ENCODE peak calls at places on chromosomes 3 and 15, in nine cellular contexts. M, G, I, N, R, S, C, X and L are unnamed samples.

GRCh38 chr15:32994810-32995424 is 199.6 kb downstream of the FMN1 start:
- DNase-seq in M (no peak), I (no peak), R (peak), S (peak), N (no peak), G (no peak), X (no peak), C (peak), L (no peak)

GRCh38 chr15:56948766-56949105 is 30.3 kb downstream of the TCF12 start:
- DNase-seq in R (no peak), G (no peak), I (no peak), N (no peak), S (peak), C (no peak), M (no peak), X (no peak), L (no peak)

GRCh38 chr15:90225047-90225446 is 8.7 kb downstream of the CIB1 start:
- DNase-seq in R (no peak), G (no peak), X (no peak), N (no peak), M (no peak), S (no peak), I (no peak), C (no peak), L (no peak)

GRCh38 chr3:172201136-172201989 is 162.0 kb downstream of the FNDC3B start:
- DNase-seq in I (peak), S (peak), G (peak), R (peak), C (no peak), X (peak), M (no peak), N (no peak), L (peak)

GRCh38 chr3:25493786-25494185 is 65.7 kb downstream of the RARB start:
- DNase-seq in S (no peak), X (no peak), M (no peak), N (no peak), R (no peak), G (peak), I (no peak), C (no peak), L (no peak)

GRCh38 chr3:105802073-105802706 is 66.6 kb downstream of the CBLB start:
- DNase-seq in I (no peak), N (no peak), X (no peak), R (no peak), C (no peak), M (no peak), G (no peak), S (no peak), L (no peak)

GRCh38 chr3:171333784-171334464 is 126.3 kb downstream of the TNIK start:
- DNase-seq in C (no peak), R (no peak), G (no peak), X (no peak), I (no peak), M (no peak), S (no peak), N (no peak), L (no peak)

GRCh38 chr3:184234224-184234623 is 4.8 kb downstream of the VWA5B2 start:
- DNase-seq in G (peak), I (peak), S (peak), R (peak), N (no peak), X (no peak), C (no peak), M (no peak), L (peak)

GRCh38 chr3:111616417-111617105 is 21.4 kb upstream of the ZBED2 start:
- DNase-seq in N (peak), X (no peak), I (no peak), C (peak), S (no peak), R (peak), G (no peak), M (no peak), L (no peak)

GRCh38 chr3:97793415-97794019 is 28.3 kb upstream of the CRYBG3 start:
- DNase-seq in N (peak), R (peak), C (peak), G (peak), I (no peak), S (peak), X (no peak), M (no peak), L (no peak)

GRCh38 chr15:41585140-41586047 is 26.4 kb downstream of the TYRO3 start:
- DNase-seq in X (no peak), M (peak), N (peak), C (no peak), G (peak), I (peak), S (peak), R (no peak), L (no peak)

GRCh38 chr3:171643033-171643432 is 167.2 kb downstream of the PLD1 start:
- DNase-seq in S (no peak), I (no peak), C (no peak), N (no peak), G (no peak), X (no peak), R (no peak), M (no peak), L (no peak)

GRCh38 chr3:43477600-43477999 is 144.2 kb downstream of the ANO10 start:
- DNase-seq in N (peak), S (no peak), R (no peak), G (no peak), M (no peak), C (no peak), X (no peak), I (peak), L (no peak)

GRCh38 chr3:43473737-43474136 is 148.1 kb downstream of the ANO10 start:
- DNase-seq in G (no peak), R (no peak), I (no peak), S (no peak), C (no peak), N (no peak), X (no peak), M (no peak), L (no peak)

GRCh38 chr3:43481325-43481860 is 140.4 kb downstream of the ANO10 start:
- DNase-seq in N (no peak), M (no peak), S (no peak), G (no peak), X (no peak), R (no peak), I (no peak), C (no peak), L (no peak)

GRCh38 chr3:43473228-43473627 is 148.6 kb downstream of the ANO10 start:
- DNase-seq in C (no peak), M (no peak), S (no peak), N (no peak), R (no peak), I (no peak), G (no peak), X (no peak), L (no peak)

DNA sequence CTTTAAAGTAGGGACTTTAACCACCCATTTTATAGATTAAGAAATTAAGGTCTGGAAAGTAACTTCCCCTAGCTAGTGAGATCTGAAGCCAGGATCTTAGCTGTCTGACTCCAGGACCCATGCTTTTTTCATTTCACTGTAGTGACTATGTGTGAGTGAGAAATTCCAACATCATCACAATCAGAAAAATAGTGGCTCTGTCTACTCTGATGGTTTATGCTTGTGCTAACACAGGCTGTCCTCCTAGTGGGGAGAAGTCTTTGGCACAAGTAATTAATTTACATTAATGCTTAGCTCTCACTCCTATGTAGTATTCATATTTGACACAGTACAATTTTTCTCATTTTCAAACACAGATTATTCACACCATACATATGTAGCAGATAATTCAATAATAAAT is 143.4 kb downstream of the ANO10 start:
- DNase-seq in N (no peak), G (no peak), M (no peak), C (no peak), R (no peak), I (no peak), X (no peak), S (peak), L (no peak)
- TF ChIP-seq CTCF in N (no peak), G (no peak), M (no peak), C (no peak), R (no peak), I (no peak), X (no peak), S (peak), L (no peak)

DNA sequence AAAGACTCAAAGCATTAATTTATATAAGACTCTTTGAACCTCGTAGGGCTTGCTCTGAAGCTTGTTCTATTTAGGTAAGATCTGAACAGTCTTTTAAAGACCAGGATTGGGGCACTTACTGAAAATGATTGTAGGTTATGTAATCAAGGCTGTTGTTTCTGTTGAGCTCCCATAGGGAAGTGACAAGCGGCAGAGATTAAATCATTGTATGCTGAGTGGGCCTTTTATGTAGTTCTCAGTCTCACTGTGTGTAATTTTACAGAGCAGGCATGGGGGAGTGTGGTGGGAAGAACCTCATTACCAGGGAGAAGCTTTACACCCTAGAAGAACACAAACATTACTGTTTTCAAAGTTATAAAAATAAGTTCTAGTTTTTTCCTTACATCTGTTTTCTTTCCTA is 160.0 kb upstream of the SNTN start:
- DNase-seq in R (no peak), X (no peak), I (no peak), S (no peak), M (no peak), N (no peak), C (no peak), G (no peak), L (no peak)
- TF ChIP-seq CTCF in R (no peak), X (no peak), I (no peak), S (no peak), M (no peak), N (no peak), C (no peak), G (no peak), L (no peak)

DNA sequence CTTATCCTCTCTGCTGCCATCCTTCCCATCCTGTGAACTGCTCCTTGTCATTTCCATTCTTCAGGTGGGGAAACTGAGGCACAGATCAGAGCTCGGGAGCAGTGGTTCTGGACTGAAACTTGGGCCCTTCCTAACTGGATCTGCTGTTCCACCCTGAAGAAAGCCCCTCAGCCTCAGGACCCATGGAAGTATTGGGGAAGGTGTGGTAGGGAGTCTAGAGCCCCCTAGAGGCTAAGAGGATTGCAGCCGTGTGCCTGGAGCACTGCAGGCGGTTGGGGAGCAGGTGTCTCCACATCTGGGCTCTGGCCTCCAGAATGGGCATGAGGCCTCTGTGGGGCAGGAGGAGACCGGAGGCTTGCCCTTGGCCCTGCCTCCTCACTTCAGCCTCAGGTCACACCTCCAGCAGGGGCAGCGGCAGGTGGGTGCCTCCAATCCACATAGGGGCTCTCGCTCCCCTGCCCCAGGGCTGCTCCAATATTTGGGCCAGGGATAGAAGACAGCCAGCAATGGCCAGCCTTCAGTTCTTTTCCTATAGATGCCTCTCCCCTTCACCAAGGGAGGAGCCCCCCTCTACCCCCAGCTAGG is 28.1 kb downstream of the DNAJB8 start:
- DNase-seq in M (no peak), I (no peak), G (no peak), C (no peak), N (no peak), R (no peak), S (no peak), X (no peak), L (no peak)
- TF ChIP-seq CTCF in M (peak), I (peak), G (peak), C (peak), N (no peak), R (peak), S (peak), X (no peak), L (no peak)

GRCh38 chr3:135908225-135908624 is 57.3 kb upstream of the PPP2R3A start:
- DNase-seq in I (no peak), M (no peak), N (no peak), S (no peak), G (no peak), R (peak), C (no peak), X (no peak), L (no peak)

GRCh38 chr3:135911106-135911505 is 54.4 kb upstream of the PPP2R3A start:
- DNase-seq in R (no peak), S (peak), C (no peak), G (no peak), M (no peak), I (no peak), X (no peak), N (no peak), L (no peak)

GRCh38 chr3:135908737-135909136 is 56.8 kb upstream of the PPP2R3A start:
- DNase-seq in N (no peak), S (no peak), R (no peak), X (no peak), M (no peak), I (no peak), G (no peak), C (no peak), L (no peak)

GRCh38 chr3:135907422-135908165 is 57.9 kb upstream of the PPP2R3A start:
- DNase-seq in X (no peak), G (no peak), R (no peak), I (no peak), N (no peak), S (no peak), C (no peak), M (no peak), L (no peak)

DNA sequence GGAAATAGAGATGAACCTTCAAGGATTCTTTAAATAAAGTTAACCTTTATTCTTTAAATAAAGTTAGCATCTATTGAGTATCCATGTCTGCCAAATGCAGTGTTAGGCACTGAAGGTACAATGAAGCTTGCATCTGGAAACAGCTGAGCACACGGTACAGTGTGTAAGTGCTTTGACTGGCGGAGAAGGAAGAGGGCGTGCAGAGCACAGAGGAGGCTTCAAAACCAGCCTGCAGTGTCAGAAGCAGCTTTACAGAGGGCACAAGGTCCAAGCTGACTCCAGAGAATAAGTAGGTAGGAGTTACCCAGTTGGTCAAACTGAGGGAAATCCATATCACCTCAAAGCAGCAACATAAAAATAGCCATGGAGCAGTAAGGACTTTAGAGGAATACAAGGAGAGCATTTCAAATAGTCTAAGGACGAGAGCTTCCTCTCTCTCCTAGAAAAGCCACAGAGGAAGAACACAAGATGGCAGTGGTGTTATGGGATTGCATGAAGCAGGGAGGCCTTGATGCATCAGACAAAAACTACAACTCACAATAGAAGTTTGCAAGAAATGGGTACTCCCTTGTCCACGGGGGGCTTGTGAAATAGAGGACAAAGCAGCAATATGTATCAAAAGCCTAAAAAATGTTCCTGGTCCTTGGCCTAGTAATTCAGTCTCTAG is 60.3 kb upstream of the PPP2R3A start:
- DNase-seq in X (no peak), R (peak), C (no peak), G (no peak), N (no peak), M (no peak), I (no peak), S (peak), L (no peak)
- TF ChIP-seq CTCF in X (no peak), R (no peak), C (no peak), G (peak), N (no peak), M (no peak), I (peak), S (peak), L (no peak)

GRCh38 chr3:99023590-99024192 is 122.2 kb upstream of the DCBLD2 start:
- DNase-seq in G (no peak), S (peak), C (peak), X (no peak), N (no peak), R (peak), M (peak), I (no peak), L (no peak)
- TF ChIP-seq CTCF in G (peak), S (peak), C (peak), X (peak), N (peak), R (peak), M (peak), I (peak), L (peak)

DNA sequence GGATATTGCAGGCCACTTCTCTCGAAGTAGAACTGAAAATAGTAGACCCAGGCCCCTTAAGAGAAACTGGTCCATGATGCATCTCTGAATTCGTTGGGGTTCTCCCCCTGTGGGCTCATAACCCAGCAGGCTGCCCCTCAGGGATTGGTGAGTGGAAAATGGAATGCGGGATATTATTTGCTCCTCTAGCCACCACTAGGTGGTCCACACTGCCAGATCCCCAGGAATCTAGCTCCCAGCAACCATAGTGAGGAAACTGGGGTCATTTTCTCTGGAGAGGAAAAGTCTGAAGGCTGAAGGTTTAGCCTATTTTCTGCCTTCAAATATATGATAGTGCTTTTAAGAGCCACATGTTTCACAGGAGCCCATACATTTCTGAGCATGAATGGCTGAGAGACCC is 6.7 kb downstream of the CX3CR1 start:
- DNase-seq in S (no peak), R (no peak), M (no peak), G (no peak), X (no peak), C (no peak), I (no peak), N (no peak), L (no peak)
- TF ChIP-seq CTCF in S (no peak), R (no peak), M (no peak), G (no peak), X (no peak), C (no peak), I (no peak), N (no peak), L (no peak)

GRCh38 chr15:101059381-101060341 is 140.5 kb downstream of the LRRK1 start:
- DNase-seq in C (no peak), X (peak), R (no peak), M (no peak), N (no peak), I (no peak), G (no peak), S (no peak), L (peak)
- TF ChIP-seq CTCF in C (no peak), X (no peak), R (no peak), M (no peak), N (no peak), I (no peak), G (no peak), S (no peak), L (no peak)

DNA sequence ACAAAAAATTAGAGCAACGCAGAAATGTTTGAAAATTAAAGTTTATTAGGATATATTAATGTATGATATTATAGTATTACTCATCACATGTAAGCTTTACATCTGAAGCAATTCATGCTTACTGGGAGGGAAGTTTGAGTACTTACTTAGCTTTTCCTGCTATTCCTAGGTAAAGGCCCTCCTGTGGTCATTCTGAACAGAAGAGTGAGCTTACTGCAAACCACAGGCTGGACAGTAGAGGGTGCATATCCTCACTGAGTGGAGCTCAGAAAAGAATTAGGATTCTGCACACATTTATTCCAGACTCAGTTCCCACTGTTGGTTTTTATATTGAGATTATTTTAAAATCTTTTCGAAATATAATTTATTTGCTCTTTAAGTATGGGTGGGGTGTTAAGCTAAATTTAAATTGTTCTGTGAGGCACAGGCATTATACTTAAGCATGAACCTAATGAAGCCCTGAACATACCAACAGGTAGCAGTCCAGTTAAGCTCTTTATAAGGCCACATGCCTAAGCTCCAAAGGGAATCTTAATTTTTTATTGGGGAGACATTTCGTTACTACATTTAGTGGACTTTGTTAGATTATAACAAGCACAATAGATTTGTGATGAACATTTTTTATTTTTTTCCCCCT is 10.2 kb downstream of the MRPS22 start:
- DNase-seq in C (no peak), G (no peak), X (no peak), M (peak), I (no peak), R (peak), S (peak), N (no peak), L (no peak)
- TF ChIP-seq CTCF in C (peak), G (peak), X (peak), M (peak), I (peak), R (peak), S (peak), N (no peak), L (no peak)